ENCODE peak calls at places on chromosomes 16 and 17, in seven cellular contexts. U is M059J; P is stimulated activated CD8-positive, alpha-beta memory T cell treated with anti-CD3 and anti-CD28 coated beads, Interleukin-7, amount 100 ng/mL, for 24 hours; F is HuH-7.5; S is GM12878; K is NCI-H774; Y is heart left ventricle. O is an unnamed sample.

GRCh38 chr16:56538331-56538730 is 18.5 kb upstream of the BBS2 start:
- DNase-seq in U (no peak), P (no peak), F (no peak), S (no peak), K (no peak), Y (no peak), O (no peak)

GRCh38 chr17:50768348-50768761 is 1.0 kb upstream of the ANKRD40CL start:
- DNase-seq in U (no peak), P (no peak), F (peak), S (no peak), K (peak), Y (no peak), O (no peak)

GRCh38 chr16:23182675-23183485 is at the start of gene SCNN1G:
- DNase-seq in U (peak), P (no peak), F (peak), S (no peak), K (no peak), Y (no peak), O (no peak)

GRCh38 chr17:36703860-36704266 is 102.5 kb downstream of the MRM1 start:
- DNase-seq in U (peak), P (no peak), F (peak), S (no peak), K (no peak), Y (peak), O (no peak)

GRCh38 chr16:29745126-29745852 is 501 bp downstream of the C16orf54 start:
- DNase-seq in U (no peak), P (no peak), F (no peak), S (no peak), K (no peak), Y (no peak), O (no peak)

GRCh38 chr17:2814499-2815341 is 18.5 kb downstream of the RAP1GAP2 start:
- DNase-seq in U (peak), P (peak), F (no peak), S (peak), K (no peak), Y (peak), O (no peak)

GRCh38 chr16:87350031-87350430 is 32.8 kb upstream of the C16orf95 start:
- DNase-seq in U (no peak), P (no peak), F (no peak), S (no peak), K (no peak), Y (no peak), O (no peak)

GRCh38 chr17:19346351-19347255 is 15.9 kb downstream of the B9D1 start:
- DNase-seq in U (peak), P (no peak), F (no peak), S (no peak), K (no peak), Y (peak), O (peak)

GRCh38 chr17:29677139-29677834 is 54.6 kb upstream of the CORO6 start:
- DNase-seq in U (no peak), P (no peak), F (no peak), S (no peak), K (no peak), Y (peak), O (peak)

GRCh38 chr16:2473999-2474876 is 689 bp upstream of the TBC1D24 start:
- DNase-seq in U (peak), P (no peak), F (peak), S (no peak), K (no peak), Y (peak), O (no peak)

GRCh38 chr17:945672-946071 is 33.9 kb downstream of the NXN start:
- DNase-seq in U (no peak), P (no peak), F (no peak), S (no peak), K (no peak), Y (no peak), O (no peak)

GRCh38 chr16:67884684-67885083 is at the start of gene NRN1L:
- DNase-seq in U (peak), P (no peak), F (peak), S (no peak), K (no peak), Y (peak), O (peak)

GRCh38 chr16:27712251-27712711 is 162.3 kb downstream of the KATNIP start:
- DNase-seq in U (no peak), P (no peak), F (no peak), S (no peak), K (no peak), Y (no peak), O (no peak)

GRCh38 chr17:45338023-45338781 is 21.4 kb upstream of the MAP3K14 start:
- DNase-seq in U (no peak), P (no peak), F (no peak), S (no peak), K (no peak), Y (peak), O (peak)

GRCh38 chr17:50681260-50682200 is 26.2 kb downstream of the ANKRD40 start:
- DNase-seq in U (peak), P (no peak), F (peak), S (no peak), K (peak), Y (peak), O (no peak)

GRCh38 chr17:42509916-42510315 is 26.1 kb upstream of the NAGLU start:
- DNase-seq in U (no peak), P (no peak), F (no peak), S (no peak), K (no peak), Y (no peak), O (no peak)

GRCh38 chr17:82737981-82738877 is 2.8 kb downstream of the FN3K start:
- DNase-seq in U (no peak), P (no peak), F (no peak), S (no peak), K (no peak), Y (peak), O (no peak)

GRCh38 chr16:54602666-54603065 is 316.1 kb upstream of the IRX3 start:
- DNase-seq in U (no peak), P (no peak), F (no peak), S (no peak), K (no peak), Y (no peak), O (no peak)

GRCh38 chr17:81368161-81368560 is 27.1 kb upstream of the BAHCC1 start:
- DNase-seq in U (no peak), P (no peak), F (no peak), S (no peak), K (no peak), Y (no peak), O (no peak)

GRCh38 chr16:34078697-34079096 is 619.3 kb downstream of the TP53TG3F start:
- DNase-seq in U (peak), P (no peak), F (no peak), S (no peak), K (no peak), Y (no peak), O (no peak)

GRCh38 chr16:2925951-2926659 is 14.4 kb downstream of the FLYWCH1 start:
- DNase-seq in U (no peak), P (no peak), F (no peak), S (no peak), K (no peak), Y (no peak), O (no peak)

GRCh38 chr17:7523033-7523432 is 25.8 kb upstream of the TNFSF12 start:
- DNase-seq in U (no peak), P (no peak), F (no peak), S (no peak), K (no peak), Y (peak), O (no peak)

GRCh38 chr16:24525970-24526559 is 13.3 kb upstream of the RBBP6 start:
- DNase-seq in U (peak), P (no peak), F (no peak), S (no peak), K (no peak), Y (no peak), O (no peak)

GRCh38 chr17:49958723-49959122 is 10.3 kb upstream of the DLX4 start:
- DNase-seq in U (peak), P (no peak), F (no peak), S (no peak), K (no peak), Y (no peak), O (no peak)

GRCh38 chr16:64428463-64428862 is 693.4 kb downstream of the CDH11 start:
- DNase-seq in U (peak), P (no peak), F (no peak), S (no peak), K (no peak), Y (no peak), O (no peak)